ENCODE peak calls at places on chromosomes 11 and 22, in four cellular contexts. F is aorta, N is mammary epithelial cell, M is heart left ventricle. D is an unnamed sample. For H3K27me3 and H3K4me1, the result is how much of the 10 kb centered on the place peaks cover.

GRCh38 chr11:19919050-19919561 is 206.5 kb downstream of the NAV2 start:
- DNase-seq in F (peak), N (peak), M (no peak), D (no peak)

GRCh38 chr11:96257972-96258951 is 84.7 kb downstream of the MAML2 start:
- DNase-seq in F (no peak), N (no peak), M (no peak), D (peak)

GRCh38 chr11:117259417-117259816 is 26.9 kb downstream of the RNF214 start:
- DNase-seq in F (no peak), N (peak), M (no peak), D (no peak)

GRCh38 chr11:128021304-128022006 is 565.9 kb downstream of the ETS1 start:
- DNase-seq in F (no peak), N (no peak), M (no peak), D (no peak)

GRCh38 chr22:24225951-24226350 is 18.9 kb downstream of the GGT5 start:
- DNase-seq in F (no peak), N (no peak), M (no peak), D (no peak)

GRCh38 chr22:21447694-21448402 is 19.3 kb upstream of the TMEM191C start:
- DNase-seq in F (peak), N (no peak), M (no peak), D (no peak)

GRCh38 chr22:26949193-26949592 is 291.8 kb downstream of the MIAT start:
- DNase-seq in F (no peak), N (peak), M (no peak), D (no peak)

GRCh38 chr11:43393765-43394355 is 35.1 kb downstream of the TTC17 start:
- DNase-seq in F (peak), N (no peak), M (no peak), D (no peak)

GRCh38 chr11:30917859-30918478 is 331.8 kb upstream of the MPPED2 start:
- DNase-seq in F (no peak), N (peak), M (no peak), D (no peak)

GRCh38 chr11:26231252-26231661 is 100.7 kb upstream of the ANO3 start:
- DNase-seq in F (no peak), N (peak), M (no peak), D (no peak)

GRCh38 chr11:92329137-92329536 is 104.5 kb downstream of the FAT3 start:
- DNase-seq in F (no peak), N (no peak), M (no peak), D (no peak)

GRCh38 chr11:103648670-103649400 is 387.6 kb upstream of the DDI1 start:
- DNase-seq in F (no peak), N (peak), M (no peak), D (no peak)

GRCh38 chr11:118003021-118003423 is 16.8 kb downstream of the IL10RA start:
- DNase-seq in F (no peak), N (no peak), M (no peak), D (no peak)

GRCh38 chr22:24183321-24184031 is 2.2 kb downstream of the SUSD2 start:
- DNase-seq in F (peak), N (no peak), M (no peak), D (no peak)

GRCh38 chr11:118868659-118869058 is 15.0 kb upstream of the CXCR5 start:
- DNase-seq in F (no peak), N (no peak), M (no peak), D (no peak)

DNA sequence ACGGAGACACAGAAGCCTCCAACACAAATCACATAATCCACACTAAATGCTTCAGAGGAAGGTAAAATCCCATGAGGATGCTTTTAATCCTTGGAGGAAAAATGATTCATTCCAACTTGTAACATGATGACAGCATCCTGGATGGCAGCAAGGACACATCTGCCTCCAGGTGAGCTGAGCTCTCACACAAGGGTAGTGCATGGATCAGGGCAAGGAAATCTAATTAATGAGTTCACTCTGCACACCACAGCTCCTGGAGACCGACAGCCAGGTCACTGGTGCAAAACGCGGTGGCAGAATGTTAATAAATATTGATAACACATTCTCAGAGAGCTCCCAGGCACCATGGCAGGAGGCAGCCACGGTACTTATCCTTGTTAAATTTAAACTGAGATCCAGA is 40.3 kb upstream of the CYP2D6 start:
- DNase-seq in F (no peak), N (no peak), M (no peak), D (no peak)
- H3K27me3 ChIP-seq in F (under half), N (under half), M (under half), D (under half)

GRCh38 chr11:35079581-35079980 is 59.4 kb upstream of the CD44 start:
- DNase-seq in F (no peak), N (no peak), M (no peak), D (no peak)
- H3K4me1 ChIP-seq in F (under half), N (half or more), M (under half), D (half or more)

GRCh38 chr22:37521236-37521739 is 2.1 kb upstream of the CARD10 start:
- DNase-seq in F (no peak), N (no peak), M (no peak), D (no peak)
- H3K27me3 ChIP-seq in F (under half), N (under half), M (under half), D (under half)

DNA sequence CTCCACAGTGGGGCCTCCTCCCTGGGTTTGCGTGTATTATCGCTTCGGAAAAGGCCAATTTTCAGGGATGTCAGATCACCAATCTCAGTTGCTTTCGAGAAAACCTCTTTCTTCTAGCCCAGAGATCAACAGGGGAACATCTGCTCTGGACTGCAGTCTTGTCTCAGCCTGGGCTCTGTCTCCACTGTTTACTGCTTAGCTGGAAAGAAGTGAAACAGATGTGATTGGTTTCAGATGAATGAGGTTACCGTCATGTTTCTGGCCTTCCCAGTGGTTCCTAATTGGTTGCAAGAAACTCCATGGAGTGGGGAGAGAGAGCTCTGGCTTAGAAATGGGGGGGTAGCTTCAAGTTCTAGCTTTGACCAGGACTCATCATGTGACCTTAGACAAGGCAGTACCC is 17.4 kb downstream of the TSPAN18 start:
- DNase-seq in F (no peak), N (no peak), M (no peak), D (no peak)
- H3K4me1 ChIP-seq in F (under half), N (under half), M (half or more), D (under half)

GRCh38 chr22:19524170-19525115 is at the start of gene CLDN5:
- DNase-seq in F (no peak), N (no peak), M (peak), D (no peak)

GRCh38 chr22:19526702-19527111 is 2.5 kb upstream of the CLDN5 start:
- DNase-seq in F (no peak), N (no peak), M (no peak), D (no peak)

GRCh38 chr22:19525116-19525660 is 978 bp upstream of the CLDN5 start:
- DNase-seq in F (no peak), N (no peak), M (no peak), D (no peak)

GRCh38 chr22:19526076-19526701 is 2.0 kb upstream of the CLDN5 start:
- DNase-seq in F (no peak), N (no peak), M (no peak), D (no peak)

GRCh38 chr22:19525666-19526065 is 1.5 kb upstream of the CLDN5 start:
- DNase-seq in F (no peak), N (no peak), M (no peak), D (no peak)
- H3K27me3 ChIP-seq in F (under half), N (under half), M (under half), D (under half)

GRCh38 chr11:45073575-45074225 is 72.7 kb upstream of the PRDM11 start:
- DNase-seq in F (no peak), N (no peak), M (no peak), D (no peak)

GRCh38 chr11:45062974-45063635 is 83.3 kb upstream of the PRDM11 start:
- DNase-seq in F (no peak), N (no peak), M (no peak), D (no peak)

GRCh38 chr11:45063669-45064068 is 82.8 kb upstream of the PRDM11 start:
- DNase-seq in F (no peak), N (no peak), M (no peak), D (no peak)

GRCh38 chr11:45071232-45071631 is 75.2 kb upstream of the PRDM11 start:
- DNase-seq in F (no peak), N (no peak), M (no peak), D (no peak)

GRCh38 chr11:45067966-45068365 is 78.5 kb upstream of the PRDM11 start:
- DNase-seq in F (no peak), N (no peak), M (no peak), D (no peak)
- H3K4me1 ChIP-seq in F (under half), N (under half), M (under half), D (under half)

GRCh38 chr11:107740256-107740655 is 28.4 kb upstream of the SLN start:
- DNase-seq in F (no peak), N (no peak), M (no peak), D (no peak)
- H3K27me3 ChIP-seq in F (under half), N (under half), M (under half), D (under half)

DNA sequence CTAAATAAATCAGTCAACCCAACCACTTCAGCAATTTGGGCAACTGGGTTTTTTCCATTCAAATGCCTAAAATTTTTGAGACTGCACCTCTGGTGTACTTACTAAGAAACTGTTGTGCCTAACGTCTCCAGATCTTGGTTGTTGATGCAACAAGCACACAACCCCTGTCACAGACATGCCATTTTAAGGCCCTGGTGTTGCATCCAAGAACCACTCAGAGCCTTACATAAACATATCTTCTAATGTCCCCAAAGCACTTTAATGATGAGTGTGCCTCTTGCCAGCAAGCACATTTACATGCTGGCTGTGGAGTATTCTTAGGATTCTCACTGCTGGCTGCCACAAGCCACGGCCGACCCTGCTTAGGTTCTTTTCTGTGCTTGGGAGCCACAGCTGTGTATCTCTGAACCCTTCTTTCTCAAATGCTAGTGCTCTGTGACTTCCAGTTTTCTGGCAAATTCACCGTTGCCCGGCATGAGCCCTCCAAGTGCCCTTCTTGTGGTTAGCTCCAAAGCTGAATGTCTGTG is 201.4 kb downstream of the ADAMTS15 start:
- DNase-seq in F (no peak), N (no peak), M (no peak), D (no peak)
- H3K4me1 ChIP-seq in F (under half), N (under half), M (under half), D (under half)

GRCh38 chr11:67027483-67027930 is 4.6 kb downstream of the SYT12 start:
- DNase-seq in F (no peak), N (no peak), M (no peak), D (no peak)
- H3K27me3 ChIP-seq in F (under half), N (under half), M (under half), D (under half)

GRCh38 chr11:63019506-63019905 is 3.9 kb upstream of the SLC22A8 start:
- DNase-seq in F (no peak), N (no peak), M (no peak), D (no peak)

GRCh38 chr11:63023851-63024648 is 8.4 kb upstream of the SLC22A8 start:
- DNase-seq in F (peak), N (peak), M (peak), D (peak)

GRCh38 chr11:63020671-63021255 is 5.1 kb upstream of the SLC22A8 start:
- DNase-seq in F (no peak), N (no peak), M (no peak), D (no peak)

GRCh38 chr11:63023415-63023814 is 7.8 kb upstream of the SLC22A8 start:
- DNase-seq in F (no peak), N (no peak), M (no peak), D (no peak)

GRCh38 chr11:63022422-63022821 is 6.8 kb upstream of the SLC22A8 start:
- DNase-seq in F (no peak), N (no peak), M (no peak), D (no peak)
- H3K4me1 ChIP-seq in F (under half), N (under half), M (under half), D (under half)

D was measured in CD8-positive, alpha-beta T cell.